ENCODE peak calls at places on chromosomes 11 and 22, in five cellular contexts. F is adipocyte; C is CD4-positive, alpha-beta memory T cell; A is colonic mucosa; G is neuronal stem cell. L is an unnamed sample. For H3K4me1, the result is how much of the 10 kb centered on the place peaks cover.

GRCh38 chr11:110712643-110713468 is 619 bp upstream of the ARHGAP20 start:
- DNase-seq in F (peak), C (no peak), A (peak), G (peak), L (no peak)

GRCh38 chr22:37431811-37432707 is 4.8 kb upstream of the ELFN2 start:
- DNase-seq in F (peak), C (no peak), A (no peak), G (no peak), L (peak)

GRCh38 chr22:36818010-36818642 is 1.3 kb upstream of the PVALB start:
- DNase-seq in F (no peak), C (no peak), A (no peak), G (no peak), L (no peak)

GRCh38 chr22:46537221-46537945 is at the start of gene CELSR1:
- DNase-seq in F (peak), C (no peak), A (peak), G (peak), L (peak)

GRCh38 chr11:105296806-105297205 is 157.2 kb upstream of the CARD18 start:
- DNase-seq in F (no peak), C (no peak), A (no peak), G (no peak), L (no peak)

GRCh38 chr11:130623909-130624668 is 175.6 kb downstream of the ADAMTS15 start:
- DNase-seq in F (no peak), C (no peak), A (no peak), G (no peak), L (no peak)

GRCh38 chr22:23070418-23071162 is at the start of gene GNAZ:
- DNase-seq in F (peak), C (no peak), A (no peak), G (peak), L (peak)

GRCh38 chr11:109783842-109784241 is 309.4 kb upstream of the ZC3H12C start:
- DNase-seq in F (no peak), C (no peak), A (no peak), G (no peak), L (no peak)

GRCh38 chr11:94193288-94193687 is 64.6 kb downstream of the PANX1 start:
- DNase-seq in F (peak), C (no peak), A (no peak), G (no peak), L (no peak)

GRCh38 chr22:22064580-22064979 is 82.0 kb upstream of the TOP3B start:
- DNase-seq in F (no peak), C (no peak), A (no peak), G (no peak), L (no peak)

GRCh38 chr22:22060200-22061084 is 77.9 kb upstream of the TOP3B start:
- DNase-seq in F (peak), C (no peak), A (peak), G (peak), L (peak)

GRCh38 chr22:22059476-22060002 is 77.0 kb upstream of the TOP3B start:
- DNase-seq in F (no peak), C (no peak), A (no peak), G (no peak), L (no peak)

GRCh38 chr22:22061085-22062077 is 78.8 kb upstream of the TOP3B start:
- DNase-seq in F (peak), C (no peak), A (no peak), G (no peak), L (peak)

DNA sequence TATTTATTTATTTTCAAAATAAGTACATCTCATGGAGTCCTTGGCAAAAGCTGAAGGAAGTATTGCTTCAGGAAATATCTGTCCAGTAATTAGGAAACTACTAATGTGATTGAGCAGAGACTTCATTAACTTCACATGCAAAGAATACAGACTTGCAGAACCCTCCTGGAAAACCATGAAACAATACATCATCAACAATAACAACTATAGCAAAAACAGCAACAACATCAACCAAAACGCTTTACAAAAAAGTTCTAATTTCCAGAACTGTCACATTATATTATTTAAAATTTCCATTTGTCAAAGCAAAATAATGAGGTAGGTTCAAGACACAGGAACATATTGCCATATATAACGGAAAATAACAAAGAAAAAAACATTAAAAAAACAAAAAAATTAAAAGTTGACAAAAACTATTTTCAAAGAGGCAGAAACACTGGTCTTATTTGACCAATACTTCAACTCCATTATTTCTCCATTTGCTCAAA is 79.8 kb upstream of the TOP3B start:
- DNase-seq in F (no peak), C (no peak), A (no peak), G (no peak), L (no peak)
- H3K4me1 ChIP-seq in F (under half), C (under half), A (under half), G (under half), L (under half)

GRCh38 chr11:69816671-69817070 is 2.5 kb downstream of the FGF3 start:
- DNase-seq in F (no peak), C (no peak), A (no peak), G (no peak), L (no peak)

GRCh38 chr11:69819109-69819490 is at the start of gene FGF3:
- DNase-seq in F (no peak), C (no peak), A (no peak), G (no peak), L (no peak)

GRCh38 chr11:69815973-69816372 is 3.2 kb downstream of the FGF3 start:
- DNase-seq in F (no peak), C (no peak), A (no peak), G (no peak), L (no peak)

GRCh38 chr11:69818243-69819108 is 740 bp downstream of the FGF3 start:
- DNase-seq in F (no peak), C (no peak), A (no peak), G (no peak), L (no peak)

GRCh38 chr11:69817265-69818236 is 1.7 kb downstream of the FGF3 start:
- DNase-seq in F (peak), C (no peak), A (no peak), G (no peak), L (no peak)
- H3K4me3 ChIP-seq in F (no peak), C (no peak), A (no peak), G (peak), L (no peak)

GRCh38 chr11:112752563-112752962 is 208.7 kb upstream of the NCAM1 start:
- DNase-seq in F (no peak), C (no peak), A (no peak), G (no peak), L (no peak)

GRCh38 chr11:112753706-112754105 is 207.5 kb upstream of the NCAM1 start:
- DNase-seq in F (no peak), C (no peak), A (no peak), G (no peak), L (no peak)

GRCh38 chr11:112760378-112761060 is 200.7 kb upstream of the NCAM1 start:
- DNase-seq in F (no peak), C (no peak), A (no peak), G (no peak), L (no peak)

GRCh38 chr11:112759418-112759817 is 201.8 kb upstream of the NCAM1 start:
- DNase-seq in F (no peak), C (no peak), A (no peak), G (no peak), L (no peak)

DNA sequence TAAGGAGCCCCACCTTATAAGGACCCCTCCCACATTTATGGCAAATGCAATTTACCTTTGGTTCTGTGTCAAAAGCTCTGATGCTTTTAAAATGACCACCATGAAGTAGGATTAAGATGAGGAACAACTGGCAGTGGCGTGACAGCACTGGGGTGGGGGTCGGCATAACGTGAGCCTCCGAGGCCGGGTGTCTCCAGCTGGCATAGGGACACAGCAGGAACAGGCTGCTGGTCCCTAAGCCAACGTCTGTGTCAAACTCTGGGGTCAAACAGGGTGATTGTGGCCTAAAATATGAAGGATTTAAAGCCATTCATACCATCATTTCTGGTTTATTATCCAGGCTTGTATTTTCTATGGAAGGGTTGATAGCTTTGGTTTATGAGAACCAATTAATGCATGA is 205.1 kb upstream of the NCAM1 start:
- DNase-seq in F (no peak), C (no peak), A (no peak), G (no peak), L (no peak)
- H3K4me1 ChIP-seq in F (under half), C (under half), A (under half), G (under half), L (under half)

GRCh38 chr22:26542831-26543230 is 30.6 kb upstream of the TFIP11 start:
- DNase-seq in F (no peak), C (no peak), A (no peak), G (no peak), L (no peak)
- H3K4me3 ChIP-seq in F (no peak), C (no peak), A (no peak), G (no peak), L (no peak)

DNA sequence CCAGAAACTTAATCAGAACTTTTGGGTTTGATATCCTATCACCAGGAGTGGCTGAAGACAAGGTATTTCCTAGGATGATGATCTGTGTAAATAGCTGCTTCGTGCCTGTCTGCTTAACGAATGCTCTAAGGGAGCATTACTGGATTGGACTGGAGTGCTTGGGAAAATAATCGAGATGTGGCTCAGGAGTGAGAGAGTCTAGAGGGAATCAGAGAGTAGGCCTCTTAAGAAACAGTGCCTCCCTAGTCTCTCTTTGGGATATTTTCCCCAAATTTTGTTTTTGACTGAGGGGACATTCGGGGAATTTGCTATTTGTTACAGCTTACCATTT is 2.5 kb downstream of the MAML2 start:
- DNase-seq in F (peak), C (no peak), A (no peak), G (no peak), L (no peak)
- H3K4me1 ChIP-seq in F (half or more), C (half or more), A (under half), G (under half), L (half or more)

DNA sequence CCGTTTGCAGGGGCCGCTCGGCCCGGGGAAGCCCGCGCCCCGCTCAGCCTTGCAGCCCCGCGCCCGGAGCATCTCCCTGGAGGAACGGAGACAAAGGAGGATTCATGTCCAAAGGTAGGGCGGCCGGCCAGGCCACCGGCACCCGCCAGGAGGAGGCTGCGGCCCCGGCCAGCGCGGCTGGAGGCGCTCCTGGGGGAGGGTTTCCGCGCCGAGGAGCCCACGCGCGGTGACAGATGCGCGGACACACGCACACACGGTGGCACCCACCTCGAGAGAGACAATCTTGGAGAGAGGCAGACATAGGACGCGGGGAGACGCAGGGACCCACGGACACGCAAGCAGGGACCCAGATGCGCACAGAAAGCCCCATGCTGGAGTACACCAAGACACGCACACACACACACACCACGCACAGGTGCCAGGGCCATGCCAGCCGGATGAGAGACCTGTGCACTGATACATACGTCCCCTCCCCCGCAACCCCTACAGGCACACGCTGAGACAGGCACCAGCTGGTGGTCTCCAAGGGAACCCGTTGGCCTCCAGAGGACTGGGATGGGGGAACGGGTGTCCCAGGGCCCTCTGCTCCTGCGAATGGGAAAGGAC is 7.8 kb downstream of the SEPTIN3 start:
- DNase-seq in F (peak), C (no peak), A (no peak), G (no peak), L (no peak)
- H3K4me3 ChIP-seq in F (no peak), C (peak), A (peak), G (peak), L (peak)

DNA sequence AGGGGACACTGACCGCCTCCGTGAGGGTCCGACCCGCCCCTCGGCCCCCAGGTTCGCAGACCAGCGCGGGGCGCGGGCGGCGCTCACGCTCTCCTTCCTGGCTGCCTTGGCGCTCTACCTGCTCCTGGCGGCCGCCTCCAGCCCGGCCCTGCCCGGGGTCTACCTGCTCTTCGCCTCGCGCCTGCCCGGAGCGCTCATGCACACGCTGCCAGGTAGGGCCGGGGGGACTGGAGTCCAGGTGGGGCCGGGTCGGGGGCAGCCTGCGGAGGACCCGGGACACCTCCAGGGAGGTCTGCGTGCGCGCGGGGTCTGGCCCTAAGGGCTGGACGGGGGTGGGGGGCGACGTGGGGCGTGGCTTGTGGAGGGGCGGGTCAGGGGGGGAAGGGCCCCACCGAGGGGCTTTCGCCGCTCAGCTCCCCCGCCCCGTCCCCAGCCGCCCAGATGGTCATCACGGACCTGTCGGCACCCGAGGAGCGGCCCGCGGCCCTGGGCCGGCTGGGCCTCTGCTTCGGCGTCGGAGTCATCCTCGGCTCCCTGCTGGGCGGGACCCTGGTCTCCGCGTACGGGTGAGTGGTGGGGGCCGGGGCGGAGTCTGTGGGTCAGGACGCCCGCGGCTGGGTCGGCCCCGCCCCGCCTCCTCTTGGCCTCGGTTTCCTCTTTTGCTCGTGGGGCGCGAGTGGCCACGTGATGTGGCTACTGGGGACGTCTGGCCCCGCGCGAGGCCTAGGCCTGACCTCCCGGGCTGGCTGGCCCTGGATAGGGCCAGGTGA is 19.9 kb downstream of the PHLDA2 start:
- DNase-seq in F (no peak), C (no peak), A (no peak), G (no peak), L (no peak)
- H3K4me1 ChIP-seq in F (under half), C (under half), A (under half), G (under half), L (under half)

GRCh38 chr11:3046190-3046589 is 11.0 kb downstream of the CARS1 start:
- DNase-seq in F (no peak), C (no peak), A (no peak), G (no peak), L (no peak)
- H3K4me3 ChIP-seq in F (no peak), C (no peak), A (no peak), G (no peak), L (no peak)

DNA sequence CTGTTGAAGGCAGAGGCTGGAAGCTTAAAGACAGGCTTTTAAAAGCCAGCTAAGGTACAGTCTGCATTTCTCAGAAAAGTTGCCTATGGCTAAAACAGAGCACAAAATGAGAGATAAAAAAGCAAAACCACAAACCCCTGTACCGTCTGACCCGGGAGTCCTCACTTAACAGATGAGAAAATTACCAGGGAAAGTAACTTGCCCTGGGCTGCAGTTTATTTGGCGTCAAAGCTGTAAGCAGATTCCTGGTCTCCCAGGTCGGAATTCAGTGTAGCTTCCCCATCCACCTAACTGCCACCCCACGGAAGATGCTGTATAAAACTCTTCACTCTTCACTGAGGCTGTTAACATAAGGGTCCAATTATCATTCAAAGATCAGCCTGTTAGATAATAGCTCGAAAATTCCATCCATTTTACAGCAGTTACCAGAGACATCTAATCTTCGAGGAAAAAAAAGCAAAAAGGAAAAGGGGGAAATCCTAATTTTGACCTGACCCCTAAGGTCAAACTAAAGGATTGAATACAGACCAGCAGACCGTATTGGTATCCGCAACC is 1.5 kb downstream of the TCF20 start:
- DNase-seq in F (peak), C (no peak), A (no peak), G (no peak), L (no peak)
- H3K4me1 ChIP-seq in F (under half), C (half or more), A (under half), G (under half), L (under half)

GRCh38 chr11:125072210-125072960 is 9.3 kb downstream of the SLC37A2 start:
- DNase-seq in F (no peak), C (no peak), A (no peak), G (no peak), L (no peak)
- H3K4me3 ChIP-seq in F (no peak), C (no peak), A (no peak), G (no peak), L (no peak)

L was measured in HAP-1.